ENCODE peak calls at places on chromosomes 12 and 14, in four cellular contexts. M, J, P and S are unnamed samples.

GRCh38 chr14:96177766-96178377 is 26.8 kb upstream of the BDKRB2 start:
- DNase-seq in M (no peak), J (no peak), P (no peak), S (no peak)

GRCh38 chr12:117333331-117334000 is 28.0 kb downstream of the NOS1 start:
- DNase-seq in M (no peak), J (no peak), P (no peak), S (peak)

GRCh38 chr12:45674583-45674982 is 54.9 kb upstream of the ARID2 start:
- DNase-seq in M (no peak), J (no peak), P (no peak), S (no peak)

GRCh38 chr14:91170504-91171121 is 56.7 kb downstream of the DGLUCY start:
- DNase-seq in M (no peak), J (peak), P (no peak), S (no peak)

GRCh38 chr12:122963928-122964240 is 2.4 kb downstream of the ABCB9 start:
- DNase-seq in M (no peak), J (no peak), P (no peak), S (no peak)

GRCh38 chr12:93780115-93780641 is 103.0 kb downstream of the CRADD start:
- DNase-seq in M (no peak), J (no peak), P (no peak), S (no peak)

GRCh38 chr14:78758333-78758732 is 588.2 kb downstream of the NRXN3 start:
- DNase-seq in M (no peak), J (no peak), P (no peak), S (peak)

GRCh38 chr12:18595406-18595805 is 142.4 kb downstream of the PLCZ1 start:
- DNase-seq in M (no peak), J (no peak), P (no peak), S (peak)

GRCh38 chr12:51086933-51087332 is 3.5 kb upstream of the CSRNP2 start:
- DNase-seq in M (no peak), J (no peak), P (no peak), S (no peak)

GRCh38 chr12:116087962-116088361 is 189.5 kb downstream of the MED13L start:
- DNase-seq in M (no peak), J (no peak), P (no peak), S (no peak)

GRCh38 chr12:58576071-58576470 is 344.2 kb downstream of the LRIG3 start:
- DNase-seq in M (no peak), J (no peak), P (no peak), S (no peak)

GRCh38 chr12:6089041-6089823 is 35.2 kb downstream of the VWF start:
- DNase-seq in M (peak), J (no peak), P (peak), S (no peak)

GRCh38 chr14:46490150-46490769 is 161.3 kb downstream of the RPL10L start:
- DNase-seq in M (no peak), J (no peak), P (no peak), S (peak)

GRCh38 chr14:90354551-90355298 is 23.0 kb upstream of the NRDE2 start:
- DNase-seq in M (no peak), J (no peak), P (no peak), S (no peak)

GRCh38 chr14:53064461-53064860 is 88.7 kb downstream of the DDHD1 start:
- DNase-seq in M (no peak), J (no peak), P (no peak), S (no peak)

GRCh38 chr12:131871677-131872076 is 22.7 kb upstream of the ULK1 start:
- DNase-seq in M (no peak), J (no peak), P (no peak), S (no peak)

GRCh38 chr12:132638541-132639408 is 20.2 kb downstream of the P2RX2 start:
- DNase-seq in M (no peak), J (peak), P (no peak), S (peak)

GRCh38 chr12:20588057-20588456 is 107.1 kb upstream of the SLCO1C1 start:
- DNase-seq in M (no peak), J (no peak), P (no peak), S (no peak)

GRCh38 chr12:64655141-64655540 is 44.8 kb downstream of the RASSF3 start:
- DNase-seq in M (no peak), J (no peak), P (no peak), S (no peak)

GRCh38 chr14:81465507-81466228 is 65.5 kb upstream of the STON2 start:
- DNase-seq in M (no peak), J (no peak), P (no peak), S (no peak)

GRCh38 chr14:82710257-82710841 is 1176.7 kb upstream of the SEL1L start:
- DNase-seq in M (peak), J (no peak), P (no peak), S (peak)

GRCh38 chr14:98194821-98195220 is 1077.2 kb downstream of the BCL11B start:
- DNase-seq in M (no peak), J (no peak), P (no peak), S (no peak)

GRCh38 chr14:105377555-105378182 is 20.7 kb upstream of the TEX22 start:
- DNase-seq in M (no peak), J (no peak), P (no peak), S (no peak)

GRCh38 chr14:39173198-39173597 is 1.9 kb upstream of the PNN start:
- DNase-seq in M (no peak), J (no peak), P (no peak), S (no peak)

GRCh38 chr14:72941286-72941985 is 15.2 kb downstream of the DCAF4 start:
- DNase-seq in M (no peak), J (no peak), P (no peak), S (no peak)

GRCh38 chr14:51430600-51430999 is 190.6 kb downstream of the TMX1 start:
- DNase-seq in M (no peak), J (no peak), P (no peak), S (no peak)

GRCh38 chr14:51825926-51826325 is 34.5 kb upstream of the GNG2 start:
- DNase-seq in M (no peak), J (no peak), P (no peak), S (no peak)

GRCh38 chr12:8687846-8688601 is 9.8 kb upstream of the RIMKLB start:
- DNase-seq in M (peak), J (no peak), P (no peak), S (peak)

GRCh38 chr12:17588968-17589367 is 501.0 kb downstream of the RERGL start:
- DNase-seq in M (no peak), J (no peak), P (no peak), S (peak)
- TF ChIP-seq CTCF in M (no peak), J (no peak), P (no peak), S (peak)

DNA sequence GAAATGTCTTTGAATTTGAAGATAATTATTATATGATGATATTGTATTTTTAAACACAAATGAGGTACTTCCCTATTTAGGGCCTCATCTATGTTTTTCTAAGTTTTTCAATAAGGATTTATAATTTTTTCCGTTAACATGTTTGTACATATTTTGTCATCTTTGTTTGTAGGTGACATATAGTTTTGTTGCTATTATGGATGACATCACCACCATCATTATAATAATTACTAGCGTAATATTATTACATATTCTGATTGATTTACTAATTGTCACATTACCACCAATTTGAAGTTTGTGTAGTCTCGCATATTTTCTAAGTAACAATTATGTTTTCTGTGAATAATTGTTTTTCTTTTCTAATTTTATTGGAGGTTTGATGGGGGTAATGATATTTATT is 147.2 kb upstream of the DAAM1 start:
- DNase-seq in M (no peak), J (no peak), P (no peak), S (no peak)
- H3K27ac ChIP-seq in M (no peak), J (no peak), P (no peak), S (no peak)

GRCh38 chr12:114476159-114476558 is 70.2 kb upstream of the TBX5 start:
- DNase-seq in M (no peak), J (no peak), P (no peak), S (no peak)
- TF ChIP-seq CTCF in M (no peak), J (no peak), P (peak), S (peak)

GRCh38 chr14:102655154-102655553 is 62.7 kb downstream of the RCOR1 start:
- DNase-seq in M (no peak), J (no peak), P (no peak), S (no peak)
- H3K27ac ChIP-seq in M (no peak), J (no peak), P (no peak), S (no peak)

DNA sequence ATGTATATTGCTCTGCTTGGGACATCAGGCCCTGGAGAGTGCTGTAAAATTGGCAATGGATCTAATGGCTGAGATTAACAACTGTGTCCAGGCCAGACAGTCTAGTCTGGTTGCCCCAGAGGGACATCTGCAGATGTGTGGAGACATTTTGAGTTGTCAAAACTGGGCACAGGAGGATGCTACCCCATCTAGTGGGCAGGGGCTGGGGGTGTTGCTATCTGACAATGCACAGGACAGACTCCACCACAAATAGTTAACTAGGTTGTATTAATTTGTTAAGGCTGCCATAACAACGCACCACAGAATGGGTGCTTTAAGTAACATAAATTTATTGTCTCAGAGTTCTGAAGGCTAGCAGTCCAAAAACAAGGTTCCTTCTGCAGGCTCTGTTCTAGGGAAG is 302.5 kb upstream of the AMIGO2 start:
- DNase-seq in M (no peak), J (no peak), P (no peak), S (no peak)
- TF ChIP-seq CTCF in M (no peak), J (no peak), P (no peak), S (no peak)

GRCh38 chr14:88563845-88564244 is 1.0 kb downstream of the ZC3H14 start:
- DNase-seq in M (no peak), J (no peak), P (no peak), S (no peak)
- H3K27ac ChIP-seq in M (peak), J (no peak), P (peak), S (no peak)